ENCODE peak calls at places on chromosomes 7 and 10, in six cellular contexts. One of them, this sample, is unnamed.

GRCh38 chr10:1968257-1969025 is 231.1 kb upstream of the ADARB2 start:
- DNase-seq in sigmoid colon: no peak
- DNase-seq in K562: no peak
- DNase-seq in breast epithelium: no peak
- DNase-seq in spleen: no peak
- DNase-seq in Panc1: no peak
- DNase-seq in this sample: no peak

GRCh38 chr10:78361031-78361430 is 327.4 kb downstream of the RPS24 start:
- DNase-seq in sigmoid colon: no peak
- DNase-seq in K562: no peak
- DNase-seq in breast epithelium: no peak
- DNase-seq in spleen: peak
- DNase-seq in Panc1: no peak
- DNase-seq in this sample: no peak

GRCh38 chr10:120979435-120980315 is 128.5 kb downstream of the WDR11 start:
- DNase-seq in sigmoid colon: no peak
- DNase-seq in K562: no peak
- DNase-seq in breast epithelium: peak
- DNase-seq in spleen: no peak
- DNase-seq in Panc1: no peak
- DNase-seq in this sample: peak

GRCh38 chr10:109698121-109698520 is 225.2 kb downstream of the XPNPEP1 start:
- DNase-seq in sigmoid colon: no peak
- DNase-seq in K562: no peak
- DNase-seq in breast epithelium: no peak
- DNase-seq in spleen: no peak
- DNase-seq in Panc1: no peak
- DNase-seq in this sample: no peak

GRCh38 chr7:104296900-104297299 is 31.5 kb upstream of the LHFPL3 start:
- DNase-seq in sigmoid colon: no peak
- DNase-seq in K562: no peak
- DNase-seq in breast epithelium: no peak
- DNase-seq in spleen: no peak
- DNase-seq in Panc1: no peak
- DNase-seq in this sample: no peak

GRCh38 chr10:22251751-22252285 is 34.0 kb upstream of the EBLN1 start:
- DNase-seq in sigmoid colon: peak
- DNase-seq in K562: no peak
- DNase-seq in breast epithelium: peak
- DNase-seq in spleen: peak
- DNase-seq in Panc1: no peak
- DNase-seq in this sample: peak

GRCh38 chr7:121076350-121077164 is 88.0 kb downstream of the CPED1 start:
- DNase-seq in sigmoid colon: no peak
- DNase-seq in K562: peak
- DNase-seq in breast epithelium: no peak
- DNase-seq in spleen: no peak
- DNase-seq in Panc1: no peak
- DNase-seq in this sample: no peak

GRCh38 chr7:44471436-44471835 is 19.0 kb downstream of the NUDCD3 start:
- DNase-seq in sigmoid colon: no peak
- DNase-seq in K562: no peak
- DNase-seq in breast epithelium: no peak
- DNase-seq in spleen: no peak
- DNase-seq in Panc1: no peak
- DNase-seq in this sample: no peak

GRCh38 chr7:82446897-82447296 is 3.3 kb upstream of the CACNA2D1 start:
- DNase-seq in sigmoid colon: no peak
- DNase-seq in K562: no peak
- DNase-seq in breast epithelium: no peak
- DNase-seq in spleen: no peak
- DNase-seq in Panc1: no peak
- DNase-seq in this sample: no peak

GRCh38 chr10:34612446-34612845 is 202.7 kb downstream of the PARD3 start:
- DNase-seq in sigmoid colon: no peak
- DNase-seq in K562: no peak
- DNase-seq in breast epithelium: no peak
- DNase-seq in spleen: no peak
- DNase-seq in Panc1: no peak
- DNase-seq in this sample: no peak

GRCh38 chr7:143073556-143073955 is 21.4 kb downstream of the OR6V1 start:
- DNase-seq in sigmoid colon: no peak
- DNase-seq in K562: no peak
- DNase-seq in breast epithelium: no peak
- DNase-seq in spleen: no peak
- DNase-seq in Panc1: no peak
- DNase-seq in this sample: no peak

GRCh38 chr7:150435390-150436073 is 14.9 kb upstream of the GIMAP8 start:
- DNase-seq in sigmoid colon: no peak
- DNase-seq in K562: no peak
- DNase-seq in breast epithelium: no peak
- DNase-seq in spleen: peak
- DNase-seq in Panc1: no peak
- DNase-seq in this sample: no peak

GRCh38 chr7:30851651-30852359 is 59.8 kb upstream of the AQP1 start:
- DNase-seq in sigmoid colon: peak
- DNase-seq in K562: no peak
- DNase-seq in breast epithelium: no peak
- DNase-seq in spleen: no peak
- DNase-seq in Panc1: no peak
- DNase-seq in this sample: no peak

GRCh38 chr10:51718804-51719291 is 19.5 kb upstream of the CSTF2T start:
- DNase-seq in sigmoid colon: no peak
- DNase-seq in K562: no peak
- DNase-seq in breast epithelium: no peak
- DNase-seq in spleen: no peak
- DNase-seq in Panc1: no peak
- DNase-seq in this sample: no peak

GRCh38 chr10:128875955-128876354 is 591.1 kb upstream of the MGMT start:
- DNase-seq in sigmoid colon: peak
- DNase-seq in K562: no peak
- DNase-seq in breast epithelium: no peak
- DNase-seq in spleen: no peak
- DNase-seq in Panc1: no peak
- DNase-seq in this sample: no peak

GRCh38 chr7:117807688-117808087 is 65.6 kb downstream of the CTTNBP2 start:
- DNase-seq in sigmoid colon: no peak
- DNase-seq in K562: no peak
- DNase-seq in breast epithelium: no peak
- DNase-seq in spleen: no peak
- DNase-seq in Panc1: no peak
- DNase-seq in this sample: no peak

GRCh38 chr10:125084191-125085186 is 75.9 kb downstream of the CTBP2 start:
- DNase-seq in sigmoid colon: peak
- DNase-seq in K562: peak
- DNase-seq in breast epithelium: peak
- DNase-seq in spleen: peak
- DNase-seq in Panc1: peak
- DNase-seq in this sample: no peak

GRCh38 chr10:100148353-100149211 is 37.2 kb downstream of the ERLIN1 start:
- DNase-seq in sigmoid colon: no peak
- DNase-seq in K562: no peak
- DNase-seq in breast epithelium: no peak
- DNase-seq in spleen: no peak
- DNase-seq in Panc1: peak
- DNase-seq in this sample: no peak

DNA sequence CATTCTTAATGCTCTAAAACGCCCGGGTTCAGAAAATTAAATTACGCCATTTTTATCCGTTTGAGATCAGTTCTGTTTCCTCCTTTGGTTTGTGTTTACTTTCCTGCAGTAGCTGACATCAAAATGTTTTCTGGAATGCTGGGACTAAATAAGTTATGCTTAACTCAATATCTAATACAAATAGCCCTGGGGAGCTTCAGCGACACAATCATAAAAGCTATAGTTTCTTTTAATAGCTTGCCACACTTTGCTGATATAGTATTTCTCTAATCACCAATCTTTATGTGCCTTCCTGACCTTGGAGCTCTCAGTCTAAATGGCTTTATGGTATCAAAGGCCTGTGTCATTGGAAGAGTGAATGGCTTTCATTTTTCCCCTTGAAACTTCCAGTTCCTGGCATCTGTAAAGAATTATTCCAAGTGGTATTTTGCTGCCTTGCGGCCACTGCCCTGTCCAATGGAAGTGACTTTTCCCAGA is 202.7 kb downstream of the HDAC9 start:
- DNase-seq in sigmoid colon: no peak
- DNase-seq in K562: no peak
- DNase-seq in breast epithelium: no peak
- DNase-seq in spleen: no peak
- DNase-seq in Panc1: no peak
- DNase-seq in this sample: no peak
- TF ChIP-seq POLR2AphosphoS5 in sigmoid colon: no peak
- TF ChIP-seq POLR2AphosphoS5 in K562: no peak
- TF ChIP-seq POLR2AphosphoS5 in breast epithelium: no peak
- TF ChIP-seq POLR2AphosphoS5 in spleen: no peak
- TF ChIP-seq POLR2AphosphoS5 in Panc1: no peak
- TF ChIP-seq POLR2AphosphoS5 in this sample: no peak

DNA sequence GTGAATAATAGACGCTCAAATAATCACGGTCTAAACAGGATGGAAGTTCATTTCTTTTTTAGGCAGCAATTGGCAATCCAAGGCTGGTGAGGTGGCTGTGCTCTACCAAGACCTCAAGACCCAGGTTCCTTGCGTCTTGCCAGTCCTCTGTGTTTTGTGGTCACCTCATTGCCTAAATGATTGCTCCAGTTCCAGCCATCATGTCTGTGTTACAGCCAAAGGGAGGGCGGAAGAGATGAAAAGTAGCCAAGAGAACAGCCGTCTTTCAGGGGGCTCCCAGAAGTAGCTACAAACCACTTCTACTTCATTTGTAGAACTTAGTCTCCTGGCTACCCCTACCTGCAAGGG is 19.2 kb upstream of the C10orf67 start:
- DNase-seq in sigmoid colon: no peak
- DNase-seq in K562: no peak
- DNase-seq in breast epithelium: no peak
- DNase-seq in spleen: no peak
- DNase-seq in Panc1: no peak
- DNase-seq in this sample: no peak
- H3K4me3 ChIP-seq in sigmoid colon: no peak
- H3K4me3 ChIP-seq in K562: no peak
- H3K4me3 ChIP-seq in breast epithelium: no peak
- H3K4me3 ChIP-seq in spleen: no peak
- H3K4me3 ChIP-seq in Panc1: no peak
- H3K4me3 ChIP-seq in this sample: no peak

DNA sequence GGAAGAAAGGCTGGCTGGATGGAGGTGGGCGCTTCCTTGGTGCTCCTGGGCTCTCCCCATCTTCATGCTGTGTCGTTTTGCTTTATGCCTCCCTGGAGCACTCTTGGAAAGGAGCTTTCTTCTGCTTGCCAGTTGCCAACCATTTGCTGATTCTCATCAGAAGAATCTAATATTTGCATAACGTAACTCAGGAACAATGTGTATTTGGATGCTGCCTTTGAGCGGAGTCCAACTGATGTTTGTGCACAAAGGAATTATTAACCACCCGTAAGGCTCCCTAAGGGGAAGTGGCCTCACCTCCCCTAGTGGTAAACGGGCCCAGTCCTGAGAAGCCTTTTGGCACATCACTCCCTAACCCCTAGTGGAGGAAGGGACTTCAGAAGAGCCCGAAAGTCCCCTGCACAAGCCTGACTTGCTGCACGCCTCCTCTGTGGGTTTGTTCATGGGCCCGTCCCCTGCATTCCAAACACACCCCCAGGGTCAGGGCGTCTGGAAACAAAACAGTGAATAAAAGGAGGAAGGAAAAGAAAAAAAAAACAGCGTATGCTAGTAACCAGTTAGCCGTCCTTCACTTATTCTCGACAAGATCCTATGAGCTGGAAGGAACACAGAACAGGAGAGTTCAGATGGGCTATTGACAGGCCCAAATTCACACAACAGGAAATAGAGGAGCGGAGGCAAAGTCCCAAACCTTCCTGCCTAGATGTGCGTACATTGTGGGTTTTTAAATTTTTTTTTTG is 602.2 kb downstream of the LRMDA start:
- DNase-seq in sigmoid colon: no peak
- DNase-seq in K562: no peak
- DNase-seq in breast epithelium: no peak
- DNase-seq in spleen: no peak
- DNase-seq in Panc1: no peak
- DNase-seq in this sample: peak
- TF ChIP-seq CTCF in sigmoid colon: no peak
- TF ChIP-seq CTCF in K562: no peak
- TF ChIP-seq CTCF in breast epithelium: peak
- TF ChIP-seq CTCF in spleen: no peak
- TF ChIP-seq CTCF in Panc1: no peak
- TF ChIP-seq CTCF in this sample: peak

DNA sequence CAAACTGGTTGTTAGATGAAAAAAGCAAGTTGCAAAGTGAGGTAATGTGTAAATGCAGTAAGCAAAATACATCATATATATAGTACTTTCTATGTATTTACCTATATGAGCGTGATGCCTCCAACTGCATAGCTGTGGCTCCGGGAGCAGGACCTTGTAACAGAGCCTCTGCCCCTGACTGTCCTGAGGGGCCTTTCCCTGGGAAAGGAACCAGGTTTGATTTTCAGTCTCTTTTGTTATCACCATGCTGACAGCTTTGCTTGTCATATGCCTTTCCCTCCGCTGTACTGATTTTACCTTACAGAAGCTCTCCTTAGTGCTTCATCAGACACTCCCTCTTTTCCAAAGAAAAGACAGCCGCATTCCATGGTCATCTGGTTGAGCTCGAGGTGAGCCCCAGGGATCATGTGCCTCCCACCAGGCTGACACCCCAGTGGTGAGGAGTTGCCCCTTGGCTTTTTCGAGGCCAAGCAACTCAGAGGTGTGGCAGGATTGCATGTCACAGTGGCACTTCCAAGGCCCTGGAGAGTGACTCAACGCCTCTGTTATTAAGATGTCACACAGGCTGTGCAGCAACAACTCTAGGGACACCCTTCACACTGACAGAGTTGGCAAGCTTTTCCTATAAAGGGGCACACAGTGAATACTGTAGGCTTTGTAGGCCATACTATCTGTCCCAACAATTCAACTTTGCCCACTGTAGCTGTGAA is 78.9 kb downstream of the ALOX5 start:
- DNase-seq in sigmoid colon: no peak
- DNase-seq in K562: no peak
- DNase-seq in breast epithelium: no peak
- DNase-seq in spleen: no peak
- DNase-seq in Panc1: no peak
- DNase-seq in this sample: no peak
- TF ChIP-seq POLR2AphosphoS5 in sigmoid colon: no peak
- TF ChIP-seq POLR2AphosphoS5 in K562: no peak
- TF ChIP-seq POLR2AphosphoS5 in breast epithelium: no peak
- TF ChIP-seq POLR2AphosphoS5 in spleen: no peak
- TF ChIP-seq POLR2AphosphoS5 in Panc1: no peak
- TF ChIP-seq POLR2AphosphoS5 in this sample: no peak

This sample was measured in prostate gland.